ENCODE peak calls at places on chromosomes 11 and 22, in five cellular contexts. Z is CD4-positive, alpha-beta T cell; O is activated T-cell treated with anti-CD3 and anti-CD28 coated beads, Interleukin-2, amount 50 U/mL, for 4 hours; P is right cardiac atrium; A is stimulated activated naive CD8-positive, alpha-beta T cell treated with anti-CD3 and anti-CD28 coated beads, Interleukin-15, amount 100 ng/mL, for 72 hours. D is an unnamed sample.

GRCh38 chr22:36164621-36165020 is 4.1 kb upstream of the APOL3 start:
- ATAC-seq in Z (no peak), O (no peak), P (no peak), A (no peak), D (no peak)

GRCh38 chr11:125148011-125148410 is 16.5 kb upstream of the PKNOX2 start:
- ATAC-seq in Z (no peak), O (no peak), P (no peak), A (no peak), D (no peak)

GRCh38 chr11:86245369-86246292 is 1.1 kb downstream of the EED start:
- ATAC-seq in Z (no peak), O (peak), P (peak), A (peak), D (peak)

GRCh38 chr11:614583-615452 is 932 bp downstream of the IRF7 start:
- ATAC-seq in Z (no peak), O (no peak), P (peak), A (peak), D (no peak)

GRCh38 chr11:106986261-106986660 is 32.0 kb downstream of the GUCY1A2 start:
- ATAC-seq in Z (no peak), O (no peak), P (peak), A (no peak), D (no peak)

GRCh38 chr11:27339940-27340339 is 23.1 kb downstream of the CCDC34 start:
- ATAC-seq in Z (no peak), O (no peak), P (peak), A (no peak), D (no peak)

GRCh38 chr22:19789406-19789805 is 28.8 kb downstream of the TBX1 start:
- ATAC-seq in Z (no peak), O (no peak), P (no peak), A (no peak), D (no peak)

GRCh38 chr11:62856333-62856910 is 17.0 kb upstream of the WDR74 start:
- ATAC-seq in Z (no peak), O (no peak), P (peak), A (no peak), D (no peak)

GRCh38 chr11:115606223-115607220 is 102.3 kb upstream of the CADM1 start:
- ATAC-seq in Z (no peak), O (no peak), P (peak), A (no peak), D (no peak)

GRCh38 chr11:118921121-118921928 is 4.4 kb downstream of the BCL9L start:
- ATAC-seq in Z (no peak), O (no peak), P (peak), A (no peak), D (no peak)

GRCh38 chr11:105109855-105110750 is 29.5 kb downstream of the CARD18 start:
- ATAC-seq in Z (no peak), O (no peak), P (peak), A (no peak), D (no peak)

GRCh38 chr22:39456262-39457046 is at the start of gene MGAT3:
- ATAC-seq in Z (peak), O (no peak), P (peak), A (peak), D (no peak)

GRCh38 chr11:65662247-65662801 is 392 bp downstream of the RELA start:
- ATAC-seq in Z (no peak), O (peak), P (peak), A (peak), D (peak)

GRCh38 chr11:1234771-1235614 is 12.1 kb downstream of the MUC5B start:
- ATAC-seq in Z (no peak), O (no peak), P (no peak), A (peak), D (no peak)

GRCh38 chr22:42949159-42949558 is 65.8 kb downstream of the PACSIN2 start:
- ATAC-seq in Z (no peak), O (no peak), P (peak), A (no peak), D (no peak)

D was measured in activated T-helper 17 cell treated with anti-CD3 and anti-CD28 coated beads, Interleukin-2, amount 50 U/mL, for 72 hours.